ENCODE peak calls at places on chromosomes 2 and 18, in six cellular contexts. T is fibroblast of lung, Y is MCF 10A, W is neural crest cell, P is hepatocyte, L is NCI-H1092 treated with DMSO at 0.1 percent for 48 hours. G is an unnamed sample.

GRCh38 chr2:37326285-37326684 is 1.7 kb upstream of the PRKD3 start:
- DNase-seq in T (peak; percentile 91), Y (peak; percentile 73), W (no peak), P (peak; percentile 63), L (no peak), G (peak; percentile 85)

GRCh38 chr18:34042423-34043146 is 182.1 kb downstream of the NOL4 start:
- DNase-seq in T (no peak), Y (no peak), W (no peak), P (no peak), L (no peak), G (no peak)

GRCh38 chr18:29145993-29146539 is 969.1 kb upstream of the CDH2 start:
- DNase-seq in T (no peak), Y (no peak), W (no peak), P (no peak), L (peak; percentile 79), G (no peak)

GRCh38 chr2:119439574-119440500 is 8.2 kb downstream of the TMEM37 start:
- DNase-seq in T (no peak), Y (no peak), W (no peak), P (no peak), L (no peak), G (no peak)

GRCh38 chr2:9374071-9374730 is 49.1 kb downstream of the ITGB1BP1 start:
- DNase-seq in T (no peak), Y (no peak), W (no peak), P (no peak), L (no peak), G (no peak)

GRCh38 chr18:23662309-23663263 is at the start of gene ANKRD29:
- DNase-seq in T (peak; percentile 17), Y (peak; percentile 35), W (peak; percentile 23), P (peak; percentile 68), L (no peak), G (peak; percentile 88)

GRCh38 chr2:229417176-229417575 is 146.1 kb upstream of the PID1 start:
- DNase-seq in T (peak; percentile 64), Y (no peak), W (no peak), P (no peak), L (no peak), G (no peak)

GRCh38 chr2:40243581-40243980 is 208.3 kb downstream of the SLC8A1 start:
- DNase-seq in T (peak; percentile 61), Y (peak; percentile 0), W (no peak), P (no peak), L (peak; percentile 63), G (peak; percentile 24)

GRCh38 chr2:239966029-239966847 is 58.9 kb downstream of the NDUFA10 start:
- DNase-seq in T (no peak), Y (no peak), W (no peak), P (no peak), L (no peak), G (peak; percentile 29)

GRCh38 chr2:159968282-159968900 is 94.0 kb downstream of the PLA2R1 start:
- DNase-seq in T (peak; percentile 70), Y (peak; percentile 68), W (peak; percentile 39), P (peak; percentile 57), L (peak; percentile 14), G (peak; percentile 59)

GRCh38 chr2:159807183-159808037 is 9.4 kb upstream of the CD302 start:
- DNase-seq in T (peak; percentile 61), Y (peak; percentile 74), W (peak; percentile 39), P (peak; percentile 57), L (peak; percentile 15), G (peak; percentile 73)

GRCh38 chr2:233928594-233929351 is 11.6 kb downstream of the TRPM8 start:
- DNase-seq in T (peak; percentile 10), Y (peak; percentile 54), W (peak; percentile 43), P (peak; percentile 27), L (peak; percentile 39), G (peak; percentile 29)

GRCh38 chr2:212537311-212538155 is 1.1 kb downstream of the ERBB4 start:
- DNase-seq in T (no peak), Y (no peak), W (peak; percentile 14), P (peak; percentile 22), L (peak; percentile 18), G (peak; percentile 29)

GRCh38 chr18:63427566-63427965 is 5.3 kb upstream of the VPS4B start:
- DNase-seq in T (no peak), Y (peak; percentile 83), W (no peak), P (peak; percentile 60), L (no peak), G (no peak)

G was measured in GM03348.